ENCODE peak calls at places on chromosomes 12 and 14, in five cellular contexts. K is posterior cingulate gyrus; D is AG10803; M is effector memory CD8-positive, alpha-beta T cell; T is H54. A is an unnamed sample.

GRCh38 chr12:95473440-95473946 is 459 bp upstream of the METAP2 start:
- DNase-seq in K (no peak), D (peak; percentile 35), M (peak; percentile 18), T (peak; percentile 24), A (no peak)

GRCh38 chr12:49537709-49538601 is 875 bp upstream of the KCNH3 start:
- DNase-seq in K (peak; percentile 95), D (no peak), M (no peak), T (no peak), A (peak; percentile 58)

GRCh38 chr12:26666286-26666685 is 166.7 kb downstream of the ITPR2 start:
- DNase-seq in K (no peak), D (peak; percentile 51), M (no peak), T (no peak), A (no peak)

GRCh38 chr12:107845980-107846659 is 71.6 kb downstream of the ASCL4 start:
- DNase-seq in K (no peak), D (no peak), M (no peak), T (no peak), A (no peak)

GRCh38 chr12:92930421-92930820 is 1.3 kb upstream of the EEA1 start:
- DNase-seq in K (no peak), D (no peak), M (no peak), T (no peak), A (no peak)

GRCh38 chr12:32032205-32032810 is 73.1 kb downstream of the RESF1 start:
- DNase-seq in K (no peak), D (peak; percentile 40), M (no peak), T (no peak), A (no peak)

GRCh38 chr12:53431187-53431586 is 7.5 kb downstream of the AMHR2 start:
- DNase-seq in K (no peak), D (no peak), M (no peak), T (no peak), A (no peak)

GRCh38 chr12:52870361-52871290 is 21.8 kb upstream of the KRT78 start:
- DNase-seq in K (peak; percentile 87), D (no peak), M (peak; percentile 73), T (peak; percentile 77), A (no peak)

GRCh38 chr12:98446716-98447115 is 68.7 kb upstream of the TMPO start:
- DNase-seq in K (no peak), D (peak; percentile 76), M (no peak), T (no peak), A (no peak)

GRCh38 chr12:107580750-107581529 is 104.7 kb upstream of the PWP1 start:
- DNase-seq in K (no peak), D (no peak), M (no peak), T (no peak), A (no peak)

GRCh38 chr12:56078931-56079728 is 835 bp upstream of the ERBB3 start:
- DNase-seq in K (peak; percentile 95), D (peak; percentile 79), M (peak; percentile 41), T (peak; percentile 79), A (peak; percentile 74)

GRCh38 chr12:28191690-28192089 is 1.4 kb downstream of the CCDC91 start:
- DNase-seq in K (no peak), D (peak; percentile 27), M (peak; percentile 43), T (peak; percentile 6), A (no peak)

GRCh38 chr14:68249534-68250517 is 430.2 kb downstream of the RAD51B start:
- DNase-seq in K (no peak), D (peak; percentile 71), M (no peak), T (no peak), A (no peak)

GRCh38 chr14:82855912-82856381 is 1322.3 kb upstream of the SEL1L start:
- DNase-seq in K (no peak), D (peak; percentile 6), M (no peak), T (no peak), A (no peak)

GRCh38 chr12:128787827-128788226 is 35.9 kb downstream of the SLC15A4 start:
- DNase-seq in K (peak; percentile 36), D (no peak), M (no peak), T (no peak), A (no peak)

GRCh38 chr12:120709976-120710804 is at the start of gene UNC119B:
- DNase-seq in K (peak; percentile 89), D (peak; percentile 47), M (peak; percentile 63), T (peak; percentile 79), A (peak; percentile 58)

GRCh38 chr14:51908086-51908485 is 47.7 kb downstream of the GNG2 start:
- DNase-seq in K (no peak), D (peak; percentile 28), M (no peak), T (no peak), A (no peak)

GRCh38 chr12:131353826-131354225 is 357.1 kb upstream of the SFSWAP start:
- DNase-seq in K (no peak), D (no peak), M (no peak), T (no peak), A (no peak)

GRCh38 chr12:16586350-16587109 is 19.4 kb downstream of the LMO3 start:
- DNase-seq in K (no peak), D (peak; percentile 69), M (no peak), T (no peak), A (peak; percentile 28)

GRCh38 chr12:64801381-64801780 is 23.1 kb upstream of the TBC1D30 start:
- DNase-seq in K (no peak), D (no peak), M (no peak), T (no peak), A (no peak)

GRCh38 chr12:101789171-101789570 is 41.6 kb downstream of the GNPTAB start:
- DNase-seq in K (no peak), D (no peak), M (no peak), T (no peak), A (no peak)

GRCh38 chr12:97948591-97948990 is 486.0 kb downstream of the RMST start:
- DNase-seq in K (no peak), D (no peak), M (no peak), T (no peak), A (no peak)

GRCh38 chr12:91264178-91264577 is 81.6 kb upstream of the DCN start:
- DNase-seq in K (no peak), D (no peak), M (no peak), T (no peak), A (no peak)

GRCh38 chr12:6608592-6609311 is 1.6 kb upstream of the CHD4 start:
- DNase-seq in K (no peak), D (no peak), M (no peak), T (no peak), A (no peak)

GRCh38 chr14:98819132-98819866 is 452.7 kb downstream of the BCL11B start:
- DNase-seq in K (no peak), D (no peak), M (no peak), T (no peak), A (no peak)

GRCh38 chr14:30521899-30522736 is 36.8 kb upstream of the G2E3 start:
- DNase-seq in K (no peak), D (peak; percentile 47), M (no peak), T (no peak), A (no peak)

GRCh38 chr12:63967358-63967757 is 122.9 kb downstream of the SRGAP1 start:
- DNase-seq in K (no peak), D (peak; percentile 45), M (no peak), T (peak; percentile 11), A (no peak)

GRCh38 chr12:4824415-4824814 is 85.3 kb upstream of the KCNA1 start:
- DNase-seq in K (no peak), D (peak; percentile 73), M (no peak), T (peak; percentile 64), A (no peak)

GRCh38 chr12:113244015-113244983 is 23.0 kb downstream of the TPCN1 start:
- DNase-seq in K (peak; percentile 88), D (no peak), M (no peak), T (no peak), A (peak; percentile 38)